ENCODE peak calls at places on chromosome 16, in seven cellular contexts. U is breast epithelium, G is heart left ventricle, Q is ovary, I is IMR-90, H is right lobe of liver, C is tibial nerve. L is an unnamed sample. For H3K4me1, the result is how much of the 10 kb centered on the place peaks cover.

GRCh38 chr16:49858200-49859129 is 2.6 kb upstream of the ZNF423 start:
- DNase-seq in U (no peak), G (peak), Q (peak), I (no peak), H (no peak), C (no peak), L (no peak)

GRCh38 chr16:6913535-6913934 is 419.1 kb upstream of the RBFOX1 start:
- DNase-seq in U (no peak), G (no peak), Q (no peak), I (no peak), H (no peak), C (no peak), L (no peak)

GRCh38 chr16:70604407-70605283 is 41.7 kb upstream of the IL34 start:
- DNase-seq in U (peak), G (no peak), Q (no peak), I (no peak), H (no peak), C (no peak), L (no peak)

GRCh38 chr16:87806246-87806607 is 40.4 kb upstream of the KLHDC4 start:
- DNase-seq in U (no peak), G (no peak), Q (no peak), I (peak), H (no peak), C (no peak), L (no peak)

GRCh38 chr16:48445782-48446533 is 60.7 kb upstream of the SIAH1 start:
- DNase-seq in U (no peak), G (no peak), Q (no peak), I (no peak), H (no peak), C (no peak), L (no peak)

GRCh38 chr16:19102187-19102872 is 11.4 kb upstream of the ITPRIPL2 start:
- DNase-seq in U (no peak), G (no peak), Q (no peak), I (no peak), H (no peak), C (no peak), L (no peak)

GRCh38 chr16:30949655-30950515 is 1.0 kb downstream of the ORAI3 start:
- DNase-seq in U (peak), G (peak), Q (peak), I (peak), H (peak), C (peak), L (peak)

GRCh38 chr16:8924214-8924613 is 39.5 kb downstream of the USP7 start:
- DNase-seq in U (no peak), G (peak), Q (no peak), I (no peak), H (peak), C (no peak), L (peak)

GRCh38 chr16:15509593-15510520 is 75.5 kb downstream of the BMERB1 start:
- DNase-seq in U (peak), G (no peak), Q (no peak), I (peak), H (no peak), C (no peak), L (no peak)

GRCh38 chr16:2783581-2784375 is 3.6 kb downstream of the PRSS33 start:
- DNase-seq in U (no peak), G (no peak), Q (no peak), I (no peak), H (no peak), C (no peak), L (peak)

GRCh38 chr16:19389246-19389645 is 28.4 kb upstream of the TMC5 start:
- DNase-seq in U (peak), G (no peak), Q (no peak), I (no peak), H (peak), C (peak), L (peak)

GRCh38 chr16:53282975-53283946 is 151.0 kb upstream of the RBL2 start:
- DNase-seq in U (no peak), G (no peak), Q (no peak), I (peak), H (no peak), C (no peak), L (no peak)

GRCh38 chr16:4846503-4846900 is 586 bp downstream of the GLYR1 start:
- DNase-seq in U (peak), G (peak), Q (peak), I (peak), H (peak), C (peak), L (peak)

GRCh38 chr16:22322021-22322471 is 24.8 kb downstream of the POLR3E start:
- DNase-seq in U (no peak), G (no peak), Q (no peak), I (no peak), H (no peak), C (no peak), L (no peak)

GRCh38 chr16:29943846-29944669 is 17.8 kb upstream of the TMEM219 start:
- DNase-seq in U (no peak), G (no peak), Q (peak), I (peak), H (no peak), C (no peak), L (peak)

GRCh38 chr16:2775317-2775716 is 1.8 kb downstream of the ELOB start:
- DNase-seq in U (no peak), G (no peak), Q (no peak), I (no peak), H (no peak), C (no peak), L (peak)

GRCh38 chr16:3468501-3468900 is 25.0 kb downstream of the NAA60 start:
- DNase-seq in U (no peak), G (no peak), Q (no peak), I (no peak), H (no peak), C (no peak), L (no peak)

GRCh38 chr16:50585331-50585776 is 37.2 kb downstream of the NKD1 start:
- DNase-seq in U (peak), G (peak), Q (peak), I (no peak), H (no peak), C (peak), L (no peak)

GRCh38 chr16:35798885-35799426 is 2339.5 kb downstream of the TP53TG3F start:
- DNase-seq in U (no peak), G (peak), Q (no peak), I (no peak), H (no peak), C (no peak), L (no peak)

GRCh38 chr16:16030449-16030848 is 81.0 kb downstream of the ABCC1 start:
- DNase-seq in U (peak), G (no peak), Q (no peak), I (no peak), H (no peak), C (no peak), L (no peak)

GRCh38 chr16:46573008-46573833 is 48.0 kb downstream of the SHCBP1 start:
- DNase-seq in U (no peak), G (no peak), Q (no peak), I (peak), H (no peak), C (no peak), L (no peak)

GRCh38 chr16:87295259-87295658 is 21.9 kb downstream of the C16orf95 start:
- DNase-seq in U (no peak), G (no peak), Q (no peak), I (no peak), H (no peak), C (no peak), L (no peak)

GRCh38 chr16:21645261-21645721 is 7.1 kb downstream of the IGSF6 start:
- DNase-seq in U (no peak), G (no peak), Q (no peak), I (peak), H (no peak), C (no peak), L (no peak)

GRCh38 chr16:31382485-31383161 is 10.5 kb upstream of the ITGAD start:
- DNase-seq in U (peak), G (peak), Q (no peak), I (peak), H (peak), C (peak), L (peak)

GRCh38 chr16:87582221-87582965 is 19.9 kb upstream of the JPH3 start:
- DNase-seq in U (peak), G (peak), Q (peak), I (peak), H (no peak), C (peak), L (no peak)

GRCh38 chr16:3800019-3800418 is 80.5 kb downstream of the CREBBP start:
- DNase-seq in U (no peak), G (no peak), Q (no peak), I (no peak), H (no peak), C (no peak), L (no peak)

GRCh38 chr16:85865-86264 is 7.8 kb downstream of the MPG start:
- DNase-seq in U (no peak), G (no peak), Q (no peak), I (no peak), H (no peak), C (no peak), L (no peak)

GRCh38 chr16:69861276-69862030 is 89.7 kb upstream of the CLEC18A start:
- DNase-seq in U (peak), G (peak), Q (peak), I (peak), H (no peak), C (peak), L (no peak)

GRCh38 chr16:4800290-4801041 is 2.0 kb downstream of the ROGDI start:
- DNase-seq in U (peak), G (peak), Q (peak), I (no peak), H (peak), C (no peak), L (peak)

GRCh38 chr16:27401768-27402568 is at the start of gene IL21R:
- DNase-seq in U (peak), G (peak), Q (no peak), I (peak), H (peak), C (no peak), L (peak)

GRCh38 chr16:17469011-17469741 is 1.6 kb downstream of the XYLT1 start:
- DNase-seq in U (no peak), G (no peak), Q (no peak), I (peak), H (no peak), C (no peak), L (peak)
- H3K4me1 ChIP-seq in U (under half), G (under half), Q (under half), I (under half), H (under half), C (under half), L (under half)

DNA sequence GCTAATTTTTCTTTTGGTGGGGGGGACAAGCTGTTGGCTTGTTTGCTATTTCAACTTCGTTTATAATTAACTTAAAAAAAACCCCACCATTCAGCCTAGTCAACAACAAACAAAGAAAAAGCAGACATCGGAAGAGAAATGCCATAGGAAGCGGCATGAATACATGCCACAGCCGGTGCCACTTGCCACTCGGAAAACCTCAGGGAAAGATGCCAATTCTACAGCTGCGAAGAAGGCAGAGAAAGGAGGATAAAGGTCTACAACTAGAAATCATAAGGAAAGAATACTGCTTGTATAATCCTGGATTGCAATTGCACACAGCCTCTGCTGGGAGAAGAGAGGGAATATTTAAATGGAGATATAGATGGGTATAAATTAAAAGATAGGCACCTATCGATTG is 254.5 kb upstream of the PMFBP1 start:
- DNase-seq in U (no peak), G (no peak), Q (no peak), I (no peak), H (no peak), C (no peak), L (no peak)
- TF ChIP-seq POLR2A in U (no peak), G (no peak), Q (no peak), I (no peak), H (no peak), C (no peak), L (no peak)

DNA sequence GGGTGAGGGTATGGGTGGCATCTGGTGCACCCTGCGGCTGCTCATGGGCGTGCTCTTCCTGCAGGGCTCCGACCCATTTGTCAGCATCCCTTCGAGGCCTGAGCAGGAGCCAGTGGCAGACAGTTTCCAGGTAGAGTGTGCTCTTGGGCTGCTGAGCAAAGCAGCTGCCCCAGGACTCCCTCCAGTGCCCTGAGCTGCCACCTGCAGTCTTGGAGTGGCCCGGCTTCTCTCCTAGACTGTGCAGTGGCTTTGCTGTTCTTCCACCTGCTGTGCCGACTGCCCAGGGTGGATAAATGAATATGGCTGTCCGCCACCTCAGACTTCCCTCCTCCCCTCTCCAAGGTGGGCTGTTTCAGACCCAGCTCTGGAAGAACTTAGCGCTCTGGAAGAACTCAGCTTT is 10.8 kb upstream of the JPT2 start:
- DNase-seq in U (no peak), G (no peak), Q (no peak), I (no peak), H (no peak), C (no peak), L (no peak)
- TF ChIP-seq CTCF in U (no peak), G (no peak), Q (no peak), I (no peak), H (no peak), C (no peak), L (no peak)

GRCh38 chr16:80938928-80939260 is 67.8 kb downstream of the CMC2 start:
- DNase-seq in U (no peak), G (no peak), Q (no peak), I (no peak), H (no peak), C (no peak), L (no peak)

GRCh38 chr16:80936410-80936809 is 70.3 kb downstream of the CMC2 start:
- DNase-seq in U (no peak), G (no peak), Q (no peak), I (peak), H (no peak), C (no peak), L (no peak)

GRCh38 chr16:80932725-80933124 is 74.0 kb downstream of the CMC2 start:
- DNase-seq in U (peak), G (peak), Q (peak), I (peak), H (peak), C (peak), L (peak)

GRCh38 chr16:80938035-80938927 is 68.4 kb downstream of the CMC2 start:
- DNase-seq in U (peak), G (peak), Q (peak), I (peak), H (no peak), C (peak), L (no peak)

GRCh38 chr16:80935691-80936090 is 71.0 kb downstream of the CMC2 start:
- DNase-seq in U (no peak), G (no peak), Q (no peak), I (no peak), H (no peak), C (no peak), L (no peak)
- H3K4me1 ChIP-seq in U (under half), G (under half), Q (under half), I (under half), H (under half), C (under half), L (under half)

GRCh38 chr16:85417156-85417860 is 195.8 kb upstream of the GSE1 start:
- DNase-seq in U (no peak), G (no peak), Q (peak), I (no peak), H (peak), C (no peak), L (no peak)

GRCh38 chr16:85412911-85413520 is 200.1 kb upstream of the GSE1 start:
- DNase-seq in U (no peak), G (no peak), Q (peak), I (no peak), H (peak), C (no peak), L (no peak)

GRCh38 chr16:85413713-85414663 is 199.1 kb upstream of the GSE1 start:
- DNase-seq in U (no peak), G (no peak), Q (no peak), I (no peak), H (no peak), C (no peak), L (peak)

GRCh38 chr16:85416267-85417109 is 196.6 kb upstream of the GSE1 start:
- DNase-seq in U (no peak), G (peak), Q (peak), I (peak), H (peak), C (no peak), L (peak)

GRCh38 chr16:85415196-85415988 is 197.7 kb upstream of the GSE1 start:
- DNase-seq in U (no peak), G (no peak), Q (peak), I (no peak), H (peak), C (no peak), L (no peak)
- TF ChIP-seq POLR2A in U (no peak), G (no peak), Q (no peak), I (no peak), H (no peak), C (no peak), L (no peak)

GRCh38 chr16:58435779-58436178 is 43.5 kb downstream of the GINS3 start:
- DNase-seq in U (no peak), G (no peak), Q (no peak), I (no peak), H (no peak), C (no peak), L (no peak)
- TF ChIP-seq CTCF in U (no peak), G (no peak), Q (no peak), I (no peak), H (no peak), C (no peak), L (no peak)

L was measured in Peyer's patch.